ENCODE peak calls at places on chromosomes 11 and 22, in nine cellular contexts. Z is body of pancreas, F is pancreas, J is tibial artery, V is GM20000, E is Peyer's patch, S is brain microvascular endothelial cell, C is BJ, B is HCT116. G is an unnamed sample.

GRCh38 chr22:26401726-26402125 is 27.3 kb upstream of the ASPHD2 start:
- DNase-seq in Z (no peak), F (no peak), J (no peak), V (no peak), E (no peak), S (no peak), C (no peak), B (peak; percentile 15), G (no peak)

GRCh38 chr11:56950510-56950909 is 38.2 kb upstream of the OR5AK2 start:
- DNase-seq in Z (no peak), F (no peak), J (no peak), V (no peak), E (no peak), S (no peak), C (no peak), B (no peak), G (no peak)

GRCh38 chr11:96213500-96213899 is 129.5 kb downstream of the MAML2 start:
- DNase-seq in Z (no peak), F (no peak), J (no peak), V (no peak), E (no peak), S (peak; percentile 88), C (peak; percentile 59), B (no peak), G (no peak)

GRCh38 chr11:83287631-83288030 is 1.5 kb upstream of the CCDC90B start:
- DNase-seq in Z (no peak), F (no peak), J (no peak), V (no peak), E (peak; percentile 52), S (no peak), C (no peak), B (no peak), G (no peak)

GRCh38 chr11:44811841-44812448 is 85.2 kb downstream of the TSPAN18 start:
- DNase-seq in Z (no peak), F (no peak), J (no peak), V (no peak), E (no peak), S (no peak), C (no peak), B (no peak), G (no peak)

GRCh38 chr11:101034076-101034475 is 95.5 kb downstream of the PGR start:
- DNase-seq in Z (peak; percentile 13), F (no peak), J (peak; percentile 66), V (no peak), E (no peak), S (no peak), C (no peak), B (no peak), G (no peak)

GRCh38 chr11:126419801-126420729 is 64.6 kb downstream of the ST3GAL4 start:
- DNase-seq in Z (no peak), F (no peak), J (no peak), V (peak; percentile 78), E (no peak), S (peak; percentile 57), C (no peak), B (no peak), G (no peak)

GRCh38 chr11:7278314-7278917 is 26.7 kb downstream of the SYT9 start:
- DNase-seq in Z (peak; percentile 14), F (peak; percentile 25), J (no peak), V (peak; percentile 49), E (no peak), S (peak; percentile 40), C (no peak), B (peak; percentile 24), G (no peak)

GRCh38 chr11:64163951-64164350 is 2.0 kb downstream of the MACROD1 start:
- DNase-seq in Z (no peak), F (no peak), J (no peak), V (no peak), E (no peak), S (no peak), C (no peak), B (no peak), G (no peak)

GRCh38 chr11:64161037-64161436 is 4.9 kb downstream of the MACROD1 start:
- DNase-seq in Z (no peak), F (no peak), J (no peak), V (no peak), E (no peak), S (no peak), C (no peak), B (no peak), G (no peak)

GRCh38 chr11:64164392-64165312 is 1.3 kb downstream of the MACROD1 start:
- DNase-seq in Z (peak; percentile 44), F (peak; percentile 60), J (no peak), V (no peak), E (no peak), S (no peak), C (no peak), B (no peak), G (no peak)

GRCh38 chr11:64165842-64166635 is at the start of gene MACROD1:
- DNase-seq in Z (peak; percentile 92), F (peak; percentile 92), J (peak; percentile 92), V (peak; percentile 93), E (peak; percentile 95), S (peak; percentile 69), C (peak; percentile 18), B (peak; percentile 71), G (peak; percentile 67)

DNA sequence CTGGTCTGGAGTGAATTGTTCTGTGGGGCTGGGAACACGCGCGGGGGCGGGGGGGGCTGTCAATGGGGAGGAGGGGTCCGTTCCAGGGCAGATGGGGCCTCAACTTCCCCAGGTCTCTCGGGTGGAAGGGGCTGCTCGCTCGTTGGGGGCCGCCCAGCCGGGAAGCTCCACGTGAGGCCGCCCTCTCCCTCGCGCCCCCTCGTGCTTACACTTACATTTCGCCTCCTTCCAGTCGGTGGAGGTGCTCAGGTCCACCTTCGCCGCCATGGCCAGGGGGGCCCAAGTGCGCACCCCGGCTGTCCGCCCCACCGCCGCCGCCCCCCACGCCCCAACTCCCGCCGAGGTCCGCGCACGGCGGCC is 451 bp downstream of the MACROD1 start:
- DNase-seq in Z (peak; percentile 43), F (no peak), J (no peak), V (no peak), E (peak; percentile 55), S (no peak), C (no peak), B (no peak), G (no peak)
- TF ChIP-seq CTCF in Z (no peak), F (no peak), J (no peak), V (no peak), E (no peak), S (no peak), C (peak; percentile 16), B (no peak), G (no peak)

GRCh38 chr11:116357769-116358544 is 414.8 kb downstream of the BUD13 start:
- DNase-seq in Z (no peak), F (no peak), J (no peak), V (no peak), E (peak; percentile 61), S (no peak), C (no peak), B (peak; percentile 37), G (no peak)
- TF ChIP-seq CTCF in Z (no peak), F (no peak), J (no peak), V (peak; percentile 65), E (peak; percentile 70), S (peak; percentile 26), C (peak; percentile 11), B (peak; percentile 51), G (no peak)

GRCh38 chr11:65718964-65719492 is 1.6 kb downstream of the RNASEH2C start:
- DNase-seq in Z (peak; percentile 75), F (peak; percentile 77), J (no peak), V (no peak), E (no peak), S (no peak), C (no peak), B (no peak), G (no peak)
- TF ChIP-seq CTCF in Z (no peak), F (no peak), J (no peak), V (no peak), E (no peak), S (no peak), C (no peak), B (no peak), G (no peak)

DNA sequence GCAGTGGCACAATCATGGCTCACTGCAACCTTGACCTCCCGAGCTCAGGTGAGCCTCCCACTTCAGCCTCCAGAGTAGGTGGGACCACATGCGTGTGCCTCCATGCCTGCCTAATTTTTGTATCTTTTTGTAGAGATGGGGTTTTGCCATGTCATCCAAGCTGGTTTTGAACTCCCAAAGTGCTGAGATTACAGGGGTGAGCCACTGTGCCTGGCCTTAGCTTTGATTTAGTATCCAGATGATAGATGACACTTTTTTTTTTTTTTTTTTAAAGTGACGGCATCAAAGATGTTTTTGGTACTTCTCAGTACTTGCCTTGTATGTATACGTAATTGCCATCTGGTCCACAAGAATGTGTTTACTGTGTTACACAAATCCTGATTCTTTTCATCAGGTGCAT is 23.4 kb downstream of the LDHAL6A start:
- DNase-seq in Z (no peak), F (no peak), J (no peak), V (no peak), E (no peak), S (no peak), C (no peak), B (no peak), G (no peak)
- TF ChIP-seq CTCF in Z (no peak), F (no peak), J (no peak), V (no peak), E (no peak), S (no peak), C (no peak), B (no peak), G (no peak)

G was measured in activated B cell treated with CpG ODN at 0.5 μM for 24 hours.